ENCODE peak calls at places on chromosomes 7 and 10, in eight cellular contexts. L, G, X, U, I, Y, P and Z are unnamed samples.

GRCh38 chr10:110485541-110485940 is 12.2 kb upstream of the DUSP5 start:
- DNase-seq in L (no peak), G (no peak), X (no peak), U (no peak), I (no peak), Y (no peak), P (no peak), Z (no peak)

GRCh38 chr10:28241766-28242399 is 61.0 kb downstream of the MPP7 start:
- DNase-seq in L (peak; percentile 53), G (no peak), X (no peak), U (peak; percentile 10), I (peak; percentile 68), Y (peak; percentile 16), P (no peak), Z (peak; percentile 51)

GRCh38 chr10:46033602-46034011 is 3.2 kb upstream of the NCOA4 start:
- DNase-seq in L (peak; percentile 47), G (no peak), X (no peak), U (no peak), I (peak; percentile 88), Y (no peak), P (no peak), Z (no peak)

GRCh38 chr7:98622926-98623325 is 5.8 kb downstream of the NPTX2 start:
- DNase-seq in L (no peak), G (no peak), X (no peak), U (no peak), I (no peak), Y (no peak), P (no peak), Z (no peak)

GRCh38 chr7:22651036-22651435 is 76.0 kb upstream of the IL6 start:
- DNase-seq in L (no peak), G (no peak), X (no peak), U (no peak), I (no peak), Y (no peak), P (no peak), Z (no peak)

GRCh38 chr10:63478564-63478963 is 12.8 kb upstream of the JMJD1C start:
- DNase-seq in L (no peak), G (peak; percentile 68), X (no peak), U (no peak), I (no peak), Y (no peak), P (no peak), Z (no peak)

GRCh38 chr10:88293073-88293472 is 290.0 kb downstream of the RNLS start:
- DNase-seq in L (no peak), G (no peak), X (no peak), U (no peak), I (no peak), Y (no peak), P (no peak), Z (no peak)

GRCh38 chr7:111474723-111475418 is 87.4 kb downstream of the IMMP2L start:
- DNase-seq in L (no peak), G (no peak), X (no peak), U (no peak), I (no peak), Y (no peak), P (no peak), Z (no peak)

GRCh38 chr10:4024846-4025245 is 239.8 kb upstream of the KLF6 start:
- DNase-seq in L (no peak), G (no peak), X (no peak), U (no peak), I (peak; percentile 21), Y (no peak), P (no peak), Z (no peak)

GRCh38 chr7:5377279-5377678 is 46.4 kb downstream of the TNRC18 start:
- DNase-seq in L (no peak), G (no peak), X (no peak), U (no peak), I (no peak), Y (no peak), P (peak; percentile 64), Z (no peak)

GRCh38 chr10:51685768-51686167 is 13.6 kb downstream of the CSTF2T start:
- DNase-seq in L (no peak), G (no peak), X (no peak), U (no peak), I (peak; percentile 51), Y (no peak), P (no peak), Z (no peak)